ENCODE peak calls at places on chromosomes 5 and 9, in five cellular contexts. Z is prostate gland, J is GM12891, P is GM12892, M is right lobe of liver. B is an unnamed sample.

GRCh38 chr9:100756217-100756616 is 178.3 kb downstream of the CAVIN4 start:
- DNase-seq in Z (no peak), J (no peak), P (no peak), M (no peak), B (no peak)

GRCh38 chr9:35306281-35306680 is 144.5 kb downstream of the UNC13B start:
- DNase-seq in Z (no peak), J (no peak), P (no peak), M (no peak), B (no peak)

GRCh38 chr9:116494815-116495634 is 192.1 kb upstream of the TRIM32 start:
- DNase-seq in Z (no peak), J (no peak), P (no peak), M (peak; percentile 60), B (peak; percentile 64)

GRCh38 chr9:133609311-133610098 is at the start of gene FAM163B:
- DNase-seq in Z (peak; percentile 13), J (no peak), P (no peak), M (no peak), B (peak; percentile 52)

GRCh38 chr5:114325552-114325951 is 36.3 kb upstream of the KCNN2 start:
- DNase-seq in Z (no peak), J (no peak), P (no peak), M (no peak), B (no peak)

GRCh38 chr9:87479801-87480201 is 17.9 kb upstream of the DAPK1 start:
- DNase-seq in Z (no peak), J (peak; percentile 19), P (peak; percentile 53), M (peak; percentile 46), B (no peak)

GRCh38 chr9:130265431-130266235 is at the start of gene HMCN2:
- DNase-seq in Z (no peak), J (no peak), P (no peak), M (no peak), B (no peak)

GRCh38 chr5:107633171-107633901 is 37.4 kb downstream of the EFNA5 start:
- DNase-seq in Z (no peak), J (no peak), P (no peak), M (no peak), B (no peak)

GRCh38 chr5:88675159-88675757 is 207.7 kb downstream of the MEF2C start:
- DNase-seq in Z (no peak), J (no peak), P (no peak), M (no peak), B (peak; percentile 35)

GRCh38 chr5:9658726-9659125 is 28.6 kb upstream of the TAS2R1 start:
- DNase-seq in Z (no peak), J (no peak), P (no peak), M (no peak), B (no peak)

GRCh38 chr5:17123010-17123409 is 94.4 kb upstream of the BASP1 start:
- DNase-seq in Z (no peak), J (no peak), P (no peak), M (no peak), B (no peak)

GRCh38 chr9:86741311-86742215 is 205.7 kb downstream of the GAS1 start:
- DNase-seq in Z (no peak), J (no peak), P (no peak), M (no peak), B (no peak)

GRCh38 chr5:161562446-161562845 is 15.9 kb upstream of the GABRB2 start:
- DNase-seq in Z (no peak), J (no peak), P (no peak), M (no peak), B (no peak)

GRCh38 chr5:150161242-150162141 is 5.1 kb upstream of the CDX1 start:
- DNase-seq in Z (peak; percentile 52), J (peak; percentile 83), P (peak; percentile 79), M (peak; percentile 86), B (peak; percentile 53)

GRCh38 chr5:151186538-151186937 is 29.0 kb upstream of the ANXA6 start:
- DNase-seq in Z (no peak), J (no peak), P (no peak), M (peak; percentile 15), B (no peak)

GRCh38 chr5:172616730-172617129 is 24.3 kb upstream of the NEURL1B start:
- DNase-seq in Z (no peak), J (no peak), P (no peak), M (peak; percentile 44), B (no peak)

GRCh38 chr5:148820778-148821395 is 5.5 kb upstream of the ADRB2 start:
- DNase-seq in Z (no peak), J (no peak), P (no peak), M (no peak), B (peak; percentile 30)

GRCh38 chr5:14138608-14139540 is 4.3 kb upstream of the TRIO start:
- DNase-seq in Z (no peak), J (no peak), P (no peak), M (no peak), B (no peak)

GRCh38 chr9:91044354-91044753 is 242.7 kb downstream of the SYK start:
- DNase-seq in Z (no peak), J (no peak), P (no peak), M (no peak), B (no peak)

GRCh38 chr5:52725781-52726180 is 61.9 kb upstream of the ITGA1 start:
- DNase-seq in Z (peak; percentile 9), J (no peak), P (no peak), M (no peak), B (no peak)

GRCh38 chr9:123246534-123246933 is 21.9 kb downstream of the STRBP start:
- DNase-seq in Z (no peak), J (no peak), P (no peak), M (no peak), B (peak; percentile 8)

GRCh38 chr5:95086932-95087818 is 197.7 kb downstream of the MCTP1 start:
- DNase-seq in Z (no peak), J (no peak), P (no peak), M (no peak), B (no peak)

GRCh38 chr5:28014779-28015178 is 976.4 kb upstream of the CDH9 start:
- DNase-seq in Z (no peak), J (no peak), P (no peak), M (no peak), B (peak; percentile 28)

GRCh38 chr5:179272326-179273073 is 72.8 kb downstream of the ADAMTS2 start:
- DNase-seq in Z (no peak), J (no peak), P (no peak), M (peak; percentile 35), B (no peak)

GRCh38 chr5:153565822-153566221 is 75.4 kb downstream of the GRIA1 start:
- DNase-seq in Z (no peak), J (no peak), P (no peak), M (no peak), B (no peak)

GRCh38 chr9:77731008-77731698 is 83.0 kb upstream of the GNA14 start:
- DNase-seq in Z (no peak), J (no peak), P (no peak), M (no peak), B (no peak)

DNA sequence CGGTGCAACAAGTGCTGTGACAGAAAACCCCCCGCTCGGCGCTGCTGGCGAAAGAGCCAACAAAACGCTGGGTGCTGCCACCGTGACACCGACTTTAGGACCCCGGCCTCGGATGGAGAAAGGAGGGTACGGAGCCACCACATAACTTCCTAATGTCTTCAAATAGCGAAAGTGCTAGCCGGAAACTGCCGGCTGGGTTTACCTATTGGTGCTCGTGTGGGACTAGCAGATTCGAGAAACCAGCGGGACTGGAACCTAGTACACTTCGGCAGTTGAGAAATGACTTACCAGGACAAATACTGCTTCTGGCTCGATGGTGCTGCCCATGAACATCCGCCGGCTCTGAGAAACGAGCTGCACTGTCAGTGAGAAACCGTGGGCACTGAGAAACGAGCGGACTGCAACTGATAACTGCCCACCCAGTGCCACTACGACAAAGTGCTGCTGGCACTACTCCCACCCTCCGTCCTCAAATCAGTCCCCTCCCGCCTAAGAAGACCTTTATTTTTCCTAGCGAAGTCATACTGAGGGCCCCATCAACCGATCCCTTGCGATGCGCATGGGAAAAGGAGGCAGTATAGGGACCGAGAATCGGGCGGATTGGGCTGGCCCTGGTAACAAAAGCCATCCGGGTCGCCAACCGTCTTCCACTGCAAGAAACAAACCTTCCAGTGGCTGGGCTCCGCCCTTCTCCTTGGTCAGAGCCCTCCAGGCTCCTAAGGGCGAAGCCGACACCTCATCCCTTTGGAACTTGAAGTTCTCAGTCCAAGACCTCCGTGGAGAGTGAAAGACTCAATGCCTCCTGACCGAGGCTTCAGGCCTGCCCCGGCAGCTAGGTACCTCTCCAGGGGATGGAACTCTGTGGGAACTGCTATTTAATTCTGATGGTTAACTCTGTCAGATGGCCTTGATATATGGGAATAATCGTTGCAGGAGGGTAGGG is 27.0 kb upstream of the ANXA2R start:
- DNase-seq in Z (peak; percentile 92), J (peak; percentile 42), P (peak; percentile 26), M (peak; percentile 92), B (peak; percentile 95)
- TF ChIP-seq POLR2A in Z (peak; percentile 60), J (peak; percentile 74), P (peak; percentile 55), M (peak; percentile 58), B (peak; percentile 96)

GRCh38 chr5:159208508-159209437 is 580 bp downstream of the RNF145 start:
- DNase-seq in Z (peak; percentile 23), J (peak; percentile 17), P (peak; percentile 16), M (peak; percentile 57), B (peak; percentile 69)

GRCh38 chr5:159206368-159206767 is 3.0 kb downstream of the RNF145 start:
- DNase-seq in Z (no peak), J (no peak), P (no peak), M (no peak), B (peak; percentile 49)

GRCh38 chr5:159206818-159207217 is 2.5 kb downstream of the RNF145 start:
- DNase-seq in Z (no peak), J (no peak), P (no peak), M (no peak), B (peak; percentile 49)

GRCh38 chr5:159207222-159207615 is 2.1 kb downstream of the RNF145 start:
- DNase-seq in Z (no peak), J (no peak), P (no peak), M (no peak), B (no peak)

DNA sequence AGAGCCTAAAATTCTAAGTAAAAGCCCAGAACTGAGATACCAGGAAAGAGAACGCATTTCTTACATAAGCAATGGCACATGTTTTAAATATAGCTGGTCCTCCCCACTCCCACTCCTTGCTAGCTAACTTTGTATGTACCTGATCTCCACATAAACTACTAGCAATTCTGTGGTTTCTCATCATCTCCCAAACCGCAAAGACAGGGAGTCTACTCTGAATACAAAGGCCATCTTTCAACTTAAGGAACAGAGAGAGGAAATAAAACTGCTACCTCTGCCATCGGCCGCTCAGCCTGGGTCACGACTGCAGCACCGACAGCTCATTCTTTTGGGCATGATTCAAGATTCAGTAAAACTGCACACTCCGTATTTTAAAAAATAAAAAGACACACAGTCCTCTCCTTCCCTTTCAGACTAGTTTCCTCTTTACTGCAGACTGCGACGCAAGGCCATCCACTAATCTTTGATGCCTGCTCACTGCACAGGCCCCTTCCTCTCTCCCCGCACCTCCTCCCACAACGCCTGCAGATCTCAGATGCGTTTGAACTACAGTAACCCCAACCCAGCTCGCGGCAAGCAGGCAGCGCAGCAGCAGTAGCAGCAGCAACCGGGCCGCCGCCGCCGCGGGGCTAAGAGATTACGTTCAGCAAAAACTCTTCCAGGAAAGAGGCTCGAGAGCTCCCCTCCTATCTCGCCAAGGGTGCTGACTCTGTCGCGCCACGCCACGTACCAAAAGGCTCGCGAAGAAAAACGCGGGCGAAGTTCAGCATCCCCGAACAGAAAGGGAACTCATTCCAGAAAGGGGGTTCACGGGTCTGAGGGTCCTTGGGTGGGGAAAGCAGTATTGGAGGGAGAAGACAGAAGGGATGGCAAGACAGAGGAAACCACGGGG is 1.5 kb downstream of the RNF145 start:
- DNase-seq in Z (peak; percentile 72), J (peak; percentile 31), P (peak; percentile 29), M (peak; percentile 81), B (peak; percentile 97)
- TF ChIP-seq POLR2A in Z (peak; percentile 51), J (peak; percentile 46), P (peak; percentile 58), M (peak; percentile 30), B (peak; percentile 82)

GRCh38 chr9:113274474-113275146 is 762 bp downstream of the CDC26 start:
- DNase-seq in Z (peak; percentile 30), J (no peak), P (peak; percentile 35), M (no peak), B (peak; percentile 86)
- TF ChIP-seq POLR2A in Z (no peak), J (no peak), P (no peak), M (no peak), B (no peak)

GRCh38 chr9:69097053-69097452 is 61.5 kb downstream of the FXN start:
- DNase-seq in Z (peak; percentile 45), J (no peak), P (no peak), M (no peak), B (no peak)
- TF ChIP-seq POLR2A in Z (no peak), J (no peak), P (no peak), M (no peak), B (no peak)

B was measured in erythroblast.